ENCODE peak calls at places on chromosomes 1 and 21, in five cellular contexts. W is SIG-M5; O is stimulated activated CD4-positive, alpha-beta T cell treated with anti-CD3 and anti-CD28 coated beads, Interleukin-2, amount 100 ng/mL, for 48 hours; C is IMR-90; Q is neural crest cell. D is an unnamed sample.
A peak's percentile ranks its signal among the peaks of the same experiment; 100 is the strongest.

GRCh38 chr1:97379387-97380075 is 541.3 kb downstream of the DPYD start:
- DNase-seq in Q (no peak), C (peak; percentile 86), W (no peak), O (no peak), D (no peak)

GRCh38 chr1:1200876-1201810 is 5.2 kb downstream of the TNFRSF18 start:
- DNase-seq in C (peak; percentile 63), W (no peak), O (peak; percentile 90), Q (no peak), D (no peak)

GRCh38 chr21:42546433-42546832 is 32.8 kb downstream of the SLC37A1 start:
- DNase-seq in O (no peak), C (no peak), W (no peak), Q (no peak), D (no peak)

GRCh38 chr1:161177936-161178244 is 583 bp upstream of the B4GALT3 start:
- DNase-seq in O (no peak), Q (no peak), W (no peak), C (no peak), D (no peak)

GRCh38 chr1:21880619-21880970 is 56.5 kb downstream of the HSPG2 start:
- DNase-seq in C (no peak), Q (no peak), O (no peak), W (no peak), D (no peak)

GRCh38 chr1:84615785-84616184 is 41.5 kb upstream of the CTBS start:
- DNase-seq in C (no peak), Q (no peak), W (no peak), O (no peak), D (no peak)

GRCh38 chr21:36209626-36210171 is 53.1 kb downstream of the DOP1B start:
- DNase-seq in Q (no peak), W (no peak), C (peak; percentile 82), O (peak; percentile 26), D (no peak)

GRCh38 chr1:172411791-172412338 is 8.6 kb upstream of the C1orf105 start:
- DNase-seq in W (no peak), Q (no peak), C (no peak), O (no peak), D (no peak)

GRCh38 chr21:35611752-35612151 is 448.6 kb downstream of the SETD4 start:
- DNase-seq in C (peak; percentile 54), Q (no peak), O (no peak), W (no peak), D (no peak)

GRCh38 chr1:11838349-11839272 is 9.0 kb downstream of the NPPA start:
- DNase-seq in W (no peak), Q (peak; percentile 76), C (peak; percentile 41), O (peak; percentile 71), D (peak; percentile 94)

GRCh38 chr1:92029241-92029922 is 403 bp upstream of the EPHX4 start:
- DNase-seq in Q (no peak), W (no peak), C (peak; percentile 4), O (no peak), D (no peak)

GRCh38 chr21:44366586-44367211 is 13.3 kb downstream of the TRPM2 start:
- DNase-seq in Q (no peak), O (no peak), W (no peak), C (no peak), D (no peak)

GRCh38 chr1:14704846-14705245 is 106.4 kb downstream of the KAZN start:
- DNase-seq in O (no peak), Q (no peak), C (no peak), W (no peak), D (no peak)

GRCh38 chr1:180975551-180975950 is 47.1 kb downstream of the STX6 start:
- DNase-seq in O (no peak), W (no peak), C (no peak), Q (no peak), D (no peak)

GRCh38 chr1:47194314-47194713 is 4.5 kb upstream of the PDZK1IP1 start:
- DNase-seq in C (no peak), Q (no peak), O (no peak), W (no peak), D (no peak)

GRCh38 chr1:184891440-184891839 is 82.9 kb downstream of the NIBAN1 start:
- DNase-seq in O (no peak), C (no peak), W (no peak), Q (no peak), D (no peak)

GRCh38 chr1:221576268-221576667 is 165.6 kb downstream of the DUSP10 start:
- DNase-seq in C (peak; percentile 96), Q (no peak), W (no peak), O (no peak), D (no peak)

GRCh38 chr1:108504447-108504846 is 54.3 kb downstream of the NBPF6 start:
- DNase-seq in C (no peak), O (no peak), W (no peak), Q (no peak), D (no peak)

GRCh38 chr1:226001852-226002666 is 2.9 kb upstream of the SDE2 start:
- DNase-seq in C (no peak), O (peak; percentile 23), W (peak; percentile 89), Q (no peak), D (no peak)

GRCh38 chr1:48495166-48495565 is 23.2 kb upstream of the SPATA6 start:
- DNase-seq in O (no peak), Q (no peak), W (no peak), C (no peak), D (no peak)